ENCODE peak calls at places on chromosomes 16 and 17, in five cellular contexts. One of them, this sample, is unnamed.
A peak's percentile ranks its signal among the peaks of the same experiment; 100 is the strongest.

GRCh38 chr16:17566656-17567450 is 96.1 kb upstream of the XYLT1 start:
- DNase-seq in endothelial cell: no peak
- DNase-seq in substantia nigra: no peak
- DNase-seq in GM03348: no peak
- DNase-seq in activated CD8-positive, alpha-beta T cell treated with anti-CD3 and anti-CD28 coated beads for 36 hours: no peak
- DNase-seq in this sample: no peak

GRCh38 chr17:9924735-9925191 is 19.7 kb upstream of the RCVRN start:
- DNase-seq in endothelial cell: peak; percentile 34
- DNase-seq in substantia nigra: no peak
- DNase-seq in GM03348: peak; percentile 83
- DNase-seq in activated CD8-positive, alpha-beta T cell treated with anti-CD3 and anti-CD28 coated beads for 36 hours: no peak
- DNase-seq in this sample: peak; percentile 80

GRCh38 chr16:55651841-55652824 is 3.7 kb upstream of the SLC6A2 start:
- DNase-seq in endothelial cell: no peak
- DNase-seq in substantia nigra: no peak
- DNase-seq in GM03348: no peak
- DNase-seq in activated CD8-positive, alpha-beta T cell treated with anti-CD3 and anti-CD28 coated beads for 36 hours: no peak
- DNase-seq in this sample: no peak

GRCh38 chr16:67240506-67240905 is 6.8 kb downstream of the FHOD1 start:
- DNase-seq in endothelial cell: no peak
- DNase-seq in substantia nigra: no peak
- DNase-seq in GM03348: no peak
- DNase-seq in activated CD8-positive, alpha-beta T cell treated with anti-CD3 and anti-CD28 coated beads for 36 hours: no peak
- DNase-seq in this sample: peak; percentile 90

GRCh38 chr17:34711646-34712045 is 132.3 kb downstream of the TMEM132E start:
- DNase-seq in endothelial cell: no peak
- DNase-seq in substantia nigra: no peak
- DNase-seq in GM03348: no peak
- DNase-seq in activated CD8-positive, alpha-beta T cell treated with anti-CD3 and anti-CD28 coated beads for 36 hours: no peak
- DNase-seq in this sample: no peak

GRCh38 chr17:30600062-30600829 is 123.0 kb downstream of the GOSR1 start:
- DNase-seq in endothelial cell: peak; percentile 80
- DNase-seq in substantia nigra: no peak
- DNase-seq in GM03348: peak; percentile 90
- DNase-seq in activated CD8-positive, alpha-beta T cell treated with anti-CD3 and anti-CD28 coated beads for 36 hours: peak; percentile 75
- DNase-seq in this sample: peak; percentile 96

GRCh38 chr17:9225305-9226101 is 204.2 kb downstream of the NTN1 start:
- DNase-seq in endothelial cell: no peak
- DNase-seq in substantia nigra: no peak
- DNase-seq in GM03348: no peak
- DNase-seq in activated CD8-positive, alpha-beta T cell treated with anti-CD3 and anti-CD28 coated beads for 36 hours: no peak
- DNase-seq in this sample: peak; percentile 71

GRCh38 chr17:51251010-51251409 is 8.8 kb downstream of the MBTD1 start:
- DNase-seq in endothelial cell: no peak
- DNase-seq in substantia nigra: no peak
- DNase-seq in GM03348: peak; percentile 21
- DNase-seq in activated CD8-positive, alpha-beta T cell treated with anti-CD3 and anti-CD28 coated beads for 36 hours: no peak
- DNase-seq in this sample: no peak

GRCh38 chr17:65559802-65560627 is 1.4 kb downstream of the AXIN2 start:
- DNase-seq in endothelial cell: peak; percentile 49
- DNase-seq in substantia nigra: no peak
- DNase-seq in GM03348: peak; percentile 56
- DNase-seq in activated CD8-positive, alpha-beta T cell treated with anti-CD3 and anti-CD28 coated beads for 36 hours: no peak
- DNase-seq in this sample: peak; percentile 88

GRCh38 chr17:78645421-78646295 is 68.5 kb upstream of the DNAH17 start:
- DNase-seq in endothelial cell: peak; percentile 20
- DNase-seq in substantia nigra: no peak
- DNase-seq in GM03348: no peak
- DNase-seq in activated CD8-positive, alpha-beta T cell treated with anti-CD3 and anti-CD28 coated beads for 36 hours: peak; percentile 78
- DNase-seq in this sample: peak; percentile 50

GRCh38 chr16:89484923-89485679 is 5.3 kb downstream of the ANKRD11 start:
- DNase-seq in endothelial cell: no peak
- DNase-seq in substantia nigra: no peak
- DNase-seq in GM03348: no peak
- DNase-seq in activated CD8-positive, alpha-beta T cell treated with anti-CD3 and anti-CD28 coated beads for 36 hours: peak; percentile 58
- DNase-seq in this sample: no peak

GRCh38 chr16:48959747-48960146 is 321.9 kb downstream of the CBLN1 start:
- DNase-seq in endothelial cell: no peak
- DNase-seq in substantia nigra: no peak
- DNase-seq in GM03348: no peak
- DNase-seq in activated CD8-positive, alpha-beta T cell treated with anti-CD3 and anti-CD28 coated beads for 36 hours: no peak
- DNase-seq in this sample: no peak

GRCh38 chr17:48014603-48015037 is 23.0 kb downstream of the COPZ2 start:
- DNase-seq in endothelial cell: no peak
- DNase-seq in substantia nigra: no peak
- DNase-seq in GM03348: no peak
- DNase-seq in activated CD8-positive, alpha-beta T cell treated with anti-CD3 and anti-CD28 coated beads for 36 hours: no peak
- DNase-seq in this sample: no peak

GRCh38 chr17:15479697-15480096 is 12.3 kb upstream of the CDRT4 start:
- DNase-seq in endothelial cell: no peak
- DNase-seq in substantia nigra: no peak
- DNase-seq in GM03348: no peak
- DNase-seq in activated CD8-positive, alpha-beta T cell treated with anti-CD3 and anti-CD28 coated beads for 36 hours: no peak
- DNase-seq in this sample: no peak

GRCh38 chr16:68752602-68753001 is 15.5 kb downstream of the CDH1 start:
- DNase-seq in endothelial cell: no peak
- DNase-seq in substantia nigra: no peak
- DNase-seq in GM03348: no peak
- DNase-seq in activated CD8-positive, alpha-beta T cell treated with anti-CD3 and anti-CD28 coated beads for 36 hours: peak; percentile 88
- DNase-seq in this sample: no peak

GRCh38 chr17:29240477-29240876 is 6.2 kb upstream of the CRYBA1 start:
- DNase-seq in endothelial cell: no peak
- DNase-seq in substantia nigra: no peak
- DNase-seq in GM03348: peak; percentile 16
- DNase-seq in activated CD8-positive, alpha-beta T cell treated with anti-CD3 and anti-CD28 coated beads for 36 hours: no peak
- DNase-seq in this sample: no peak

GRCh38 chr17:74663566-74663965 is 40.0 kb upstream of the CD300E start:
- DNase-seq in endothelial cell: no peak
- DNase-seq in substantia nigra: no peak
- DNase-seq in GM03348: no peak
- DNase-seq in activated CD8-positive, alpha-beta T cell treated with anti-CD3 and anti-CD28 coated beads for 36 hours: no peak
- DNase-seq in this sample: no peak

GRCh38 chr17:7041607-7042506 is 2.0 kb downstream of the SLC16A11 start:
- DNase-seq in endothelial cell: no peak
- DNase-seq in substantia nigra: no peak
- DNase-seq in GM03348: no peak
- DNase-seq in activated CD8-positive, alpha-beta T cell treated with anti-CD3 and anti-CD28 coated beads for 36 hours: peak; percentile 70
- DNase-seq in this sample: peak; percentile 67

GRCh38 chr17:43431741-43432523 is 33.1 kb downstream of the ARL4D start:
- DNase-seq in endothelial cell: no peak
- DNase-seq in substantia nigra: no peak
- DNase-seq in GM03348: peak; percentile 56
- DNase-seq in activated CD8-positive, alpha-beta T cell treated with anti-CD3 and anti-CD28 coated beads for 36 hours: no peak
- DNase-seq in this sample: peak; percentile 83

GRCh38 chr16:81485824-81486554 is 41.4 kb downstream of the CMIP start:
- DNase-seq in endothelial cell: no peak
- DNase-seq in substantia nigra: no peak
- DNase-seq in GM03348: peak; percentile 63
- DNase-seq in activated CD8-positive, alpha-beta T cell treated with anti-CD3 and anti-CD28 coated beads for 36 hours: no peak
- DNase-seq in this sample: peak; percentile 88

GRCh38 chr17:37089998-37090397 is 141.2 kb downstream of the AATF start:
- DNase-seq in endothelial cell: no peak
- DNase-seq in substantia nigra: no peak
- DNase-seq in GM03348: no peak
- DNase-seq in activated CD8-positive, alpha-beta T cell treated with anti-CD3 and anti-CD28 coated beads for 36 hours: peak; percentile 78
- DNase-seq in this sample: peak; percentile 69